ENCODE peak calls at places on chromosomes 7 and 10, in seven cellular contexts. W, M, N, L, J, H and U are unnamed samples.
A peak's percentile ranks its signal among the peaks of the same experiment; 100 is the strongest.

GRCh38 chr10:88728107-88728763 is 22.2 kb downstream of the LIPK start:
- DNase-seq in M (no peak), J (peak; percentile 14), L (peak; percentile 52), N (no peak), H (peak; percentile 99), W (no peak), U (peak; percentile 29)

GRCh38 chr7:100897111-100897608 is 1.5 kb upstream of the ACHE start:
- DNase-seq in N (peak; percentile 56), L (no peak), J (peak; percentile 39), W (no peak), M (no peak), H (peak; percentile 38), U (peak; percentile 79)

GRCh38 chr7:80764132-80764531 is 125.7 kb downstream of the CD36 start:
- DNase-seq in H (peak; percentile 33), J (no peak), M (no peak), N (peak; percentile 20), L (no peak), W (no peak), U (no peak)

GRCh38 chr7:44379366-44380178 is 54.2 kb upstream of the CAMK2B start:
- DNase-seq in M (peak; percentile 25), N (no peak), H (no peak), J (no peak), W (no peak), L (peak; percentile 48), U (no peak)

GRCh38 chr7:47654672-47655340 is 72.9 kb upstream of the TNS3 start:
- DNase-seq in H (no peak), M (no peak), W (no peak), L (peak; percentile 58), J (no peak), N (no peak), U (no peak)

GRCh38 chr7:122260336-122260735 is 44.2 kb downstream of the FEZF1 start:
- DNase-seq in L (no peak), W (no peak), H (no peak), M (no peak), J (no peak), N (no peak), U (no peak)

GRCh38 chr7:95391761-95392160 is 4.4 kb downstream of the PON3 start:
- DNase-seq in W (no peak), J (no peak), H (no peak), M (no peak), N (no peak), L (no peak), U (no peak)

GRCh38 chr10:120011359-120012132 is 119.0 kb downstream of the SEC23IP start:
- DNase-seq in W (no peak), J (peak; percentile 11), L (no peak), H (peak; percentile 73), N (peak; percentile 15), M (no peak), U (peak; percentile 39)

GRCh38 chr10:131786756-131787605 is 113.8 kb upstream of the PPP2R2D start:
- DNase-seq in H (peak; percentile 33), M (peak; percentile 30), W (no peak), L (peak; percentile 53), J (peak; percentile 61), N (peak; percentile 61), U (peak; percentile 56)

GRCh38 chr7:139709460-139709859 is 68.3 kb downstream of the HIPK2 start:
- DNase-seq in H (no peak), L (peak; percentile 72), N (no peak), M (peak; percentile 89), J (peak; percentile 28), W (peak; percentile 41), U (no peak)

GRCh38 chr10:132120200-132120599 is 54.5 kb downstream of the JAKMIP3 start:
- DNase-seq in L (no peak), W (no peak), N (no peak), H (no peak), J (no peak), M (no peak), U (no peak)

GRCh38 chr7:45021604-45022296 is 21.7 kb downstream of the CCM2 start:
- DNase-seq in H (no peak), L (peak; percentile 76), M (peak; percentile 38), J (no peak), N (no peak), W (no peak), U (no peak)

GRCh38 chr10:25614652-25615051 is 319.4 kb upstream of the MYO3A start:
- DNase-seq in M (no peak), H (no peak), N (no peak), J (no peak), L (no peak), W (no peak), U (no peak)

GRCh38 chr10:4316166-4316810 is 509.7 kb upstream of the AKR1E2 start:
- DNase-seq in W (peak; percentile 21), H (no peak), N (no peak), M (peak; percentile 23), J (no peak), L (peak; percentile 89), U (no peak)

GRCh38 chr10:49656845-49657493 is 22.5 kb upstream of the C10orf53 start:
- DNase-seq in W (no peak), N (no peak), J (no peak), L (no peak), M (no peak), H (no peak), U (no peak)

GRCh38 chr7:17991866-17992648 is 35.6 kb downstream of the PRPS1L1 start:
- DNase-seq in M (no peak), N (peak; percentile 39), H (peak; percentile 71), J (peak; percentile 19), W (no peak), L (peak; percentile 27), U (no peak)
- TF ChIP-seq CTCF in M (peak; percentile 75), N (peak; percentile 34), H (peak; percentile 33), J (no peak), W (peak; percentile 10), L (peak; percentile 59), U (peak; percentile 20)

GRCh38 chr7:127107601-127108007 is 145.1 kb downstream of the GRM8 start:
- DNase-seq in N (peak; percentile 92), L (peak; percentile 67), J (peak; percentile 70), M (peak; percentile 17), H (peak; percentile 66), W (no peak), U (peak; percentile 81)
- TF ChIP-seq CTCF in N (peak; percentile 40), L (peak; percentile 60), J (peak; percentile 5), M (peak; percentile 68), H (peak; percentile 41), W (no peak), U (peak; percentile 39)

GRCh38 chr10:84783386-84783785 is 455.0 kb downstream of the CCSER2 start:
- DNase-seq in M (no peak), L (peak; percentile 12), N (peak; percentile 62), W (no peak), H (peak; percentile 38), J (peak; percentile 45), U (peak; percentile 44)
- TF ChIP-seq CTCF in M (peak; percentile 52), L (peak; percentile 30), N (peak; percentile 34), W (no peak), H (peak; percentile 50), J (no peak), U (peak; percentile 75)

GRCh38 chr10:101444058-101444457 is 90.1 kb downstream of the BTRC start:
- DNase-seq in J (no peak), L (peak; percentile 45), M (peak; percentile 10), W (no peak), N (no peak), H (no peak), U (no peak)
- TF ChIP-seq CTCF in J (no peak), L (peak; percentile 31), M (peak; percentile 77), W (no peak), N (peak; percentile 36), H (no peak), U (no peak)

DNA sequence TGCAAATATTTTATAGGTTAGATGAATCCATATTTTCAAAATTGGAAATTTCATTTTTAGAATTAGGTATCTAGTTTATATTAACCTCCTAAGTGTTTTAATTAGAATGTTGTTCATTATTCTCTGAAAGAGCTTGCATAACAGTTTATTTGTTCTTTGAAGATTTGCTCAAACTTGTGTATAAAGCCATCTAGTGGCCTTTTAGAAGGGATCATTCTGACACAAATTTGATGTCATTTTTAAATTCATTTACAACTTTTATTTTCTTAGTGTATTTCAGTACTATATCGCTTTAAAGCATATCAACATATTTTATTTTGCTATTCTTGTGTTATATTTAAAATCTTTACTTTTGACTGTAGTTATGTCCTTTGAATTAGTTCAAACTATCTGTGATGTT is 527.0 kb upstream of the NRG3 start:
- DNase-seq in J (no peak), W (no peak), M (no peak), L (no peak), N (no peak), H (no peak), U (no peak)
- TF ChIP-seq CTCF in J (no peak), W (no peak), M (no peak), L (no peak), N (no peak), H (no peak), U (no peak)